ENCODE peak calls at places on chromosomes 1 and 21, in seven cellular contexts. F is transverse colon, U is stomach, Y is sigmoid colon, A is GM23338, H is suprapubic skin, R is Panc1. S is an unnamed sample.

GRCh38 chr1:145999321-146000024 is 3.1 kb upstream of the TXNIP start:
- DNase-seq in F (peak), A (no peak), R (no peak), Y (peak), H (peak), U (peak), S (no peak)

GRCh38 chr1:59107516-59107915 is 189.4 kb upstream of the FGGY start:
- DNase-seq in H (peak), A (no peak), F (no peak), R (no peak), Y (peak), U (peak), S (no peak)

GRCh38 chr1:6701437-6702153 is at the start of gene DNAJC11:
- DNase-seq in F (peak), U (peak), A (peak), R (peak), Y (peak), H (peak), S (peak)

GRCh38 chr1:227545361-227545760 is 18.0 kb upstream of the ZNF678 start:
- DNase-seq in A (no peak), H (no peak), Y (no peak), F (no peak), U (no peak), R (no peak), S (no peak)

GRCh38 chr1:169120066-169120465 is 13.6 kb downstream of the ATP1B1 start:
- DNase-seq in R (no peak), F (no peak), U (no peak), H (no peak), A (no peak), Y (no peak), S (no peak)

GRCh38 chr1:14994841-14995437 is 158.6 kb upstream of the TMEM51 start:
- DNase-seq in F (no peak), Y (no peak), R (no peak), U (no peak), A (no peak), H (no peak), S (no peak)

GRCh38 chr21:17679002-17679600 is 66.4 kb upstream of the BTG3 start:
- DNase-seq in R (peak), Y (no peak), U (no peak), F (no peak), A (peak), H (no peak), S (no peak)

GRCh38 chr1:91529856-91530255 is 29.2 kb downstream of the CDC7 start:
- DNase-seq in R (peak), F (no peak), H (no peak), Y (no peak), U (no peak), A (no peak), S (no peak)

GRCh38 chr1:1068374-1069060 is 5.6 kb downstream of the RNF223 start:
- DNase-seq in F (peak), A (peak), U (peak), H (no peak), R (no peak), Y (no peak), S (no peak)

GRCh38 chr1:86429830-86430229 is 5.9 kb downstream of the CLCA2 start:
- DNase-seq in H (no peak), Y (peak), F (no peak), R (peak), A (no peak), U (no peak), S (no peak)

GRCh38 chr1:192747942-192748341 is 60.9 kb upstream of the RGS2 start:
- DNase-seq in H (no peak), R (no peak), A (no peak), Y (no peak), F (no peak), U (no peak), S (no peak)

GRCh38 chr21:42734323-42734971 is 81.0 kb downstream of the PDE9A start:
- DNase-seq in A (no peak), Y (peak), F (peak), R (no peak), H (no peak), U (no peak), S (no peak)

GRCh38 chr1:241990040-241990439 is 8.9 kb downstream of the MAP1LC3C start:
- DNase-seq in Y (peak), R (no peak), H (peak), U (peak), F (peak), A (peak), S (no peak)

GRCh38 chr21:33411949-33412430 is 8.8 kb downstream of the IFNGR2 start:
- DNase-seq in H (no peak), Y (no peak), A (no peak), U (peak), F (peak), R (no peak), S (no peak)

GRCh38 chr1:7011826-7012225 is 226.6 kb downstream of the CAMTA1 start:
- DNase-seq in F (no peak), H (no peak), R (no peak), Y (no peak), A (no peak), U (no peak), S (no peak)

GRCh38 chr1:23590058-23590783 is 30.9 kb upstream of the ID3 start:
- DNase-seq in F (no peak), H (no peak), A (no peak), U (no peak), Y (no peak), R (no peak), S (no peak)

GRCh38 chr1:67171978-67172377 is 5.7 kb downstream of the IL23R start:
- DNase-seq in A (no peak), H (no peak), Y (no peak), R (no peak), F (no peak), U (no peak), S (no peak)

GRCh38 chr1:66532798-66533783 is 862 bp upstream of the SGIP1 start:
- DNase-seq in Y (peak), F (no peak), U (no peak), A (peak), R (no peak), H (no peak), S (no peak)

GRCh38 chr1:201295346-201295745 is 12.0 kb downstream of the PKP1 start:
- DNase-seq in H (no peak), R (no peak), A (no peak), U (no peak), Y (no peak), F (no peak), S (no peak)

GRCh38 chr1:244826712-244827111 is 8.7 kb upstream of the COX20 start:
- DNase-seq in F (no peak), U (no peak), Y (no peak), R (no peak), H (no peak), A (no peak), S (no peak)

GRCh38 chr1:108524676-108525075 is 35.2 kb upstream of the EEIG2 start:
- DNase-seq in H (no peak), U (no peak), A (no peak), R (no peak), F (no peak), Y (no peak), S (no peak)

GRCh38 chr1:244920911-244921310 is 56.6 kb upstream of the HNRNPU start:
- DNase-seq in H (no peak), Y (no peak), F (no peak), R (no peak), A (no peak), U (no peak), S (no peak)

GRCh38 chr1:165403835-165404482 is 41.0 kb downstream of the RXRG start:
- DNase-seq in F (no peak), H (no peak), R (no peak), A (peak), U (peak), Y (no peak), S (no peak)

GRCh38 chr1:161121838-161122237 is 3.9 kb downstream of the NIT1 start:
- DNase-seq in H (no peak), U (no peak), A (no peak), R (no peak), F (no peak), Y (no peak), S (no peak)

GRCh38 chr1:91889717-91890459 is 3.9 kb upstream of the TGFBR3 start:
- DNase-seq in R (no peak), H (no peak), U (no peak), Y (no peak), A (no peak), F (no peak), S (no peak)

GRCh38 chr1:171961861-171962260 is 120.6 kb downstream of the DNM3 start:
- DNase-seq in Y (no peak), U (no peak), R (no peak), H (no peak), A (no peak), F (no peak), S (no peak)

GRCh38 chr1:113040718-113041412 is 32.1 kb upstream of the LRIG2 start:
- DNase-seq in Y (no peak), A (no peak), H (no peak), U (no peak), F (no peak), R (no peak), S (no peak)

DNA sequence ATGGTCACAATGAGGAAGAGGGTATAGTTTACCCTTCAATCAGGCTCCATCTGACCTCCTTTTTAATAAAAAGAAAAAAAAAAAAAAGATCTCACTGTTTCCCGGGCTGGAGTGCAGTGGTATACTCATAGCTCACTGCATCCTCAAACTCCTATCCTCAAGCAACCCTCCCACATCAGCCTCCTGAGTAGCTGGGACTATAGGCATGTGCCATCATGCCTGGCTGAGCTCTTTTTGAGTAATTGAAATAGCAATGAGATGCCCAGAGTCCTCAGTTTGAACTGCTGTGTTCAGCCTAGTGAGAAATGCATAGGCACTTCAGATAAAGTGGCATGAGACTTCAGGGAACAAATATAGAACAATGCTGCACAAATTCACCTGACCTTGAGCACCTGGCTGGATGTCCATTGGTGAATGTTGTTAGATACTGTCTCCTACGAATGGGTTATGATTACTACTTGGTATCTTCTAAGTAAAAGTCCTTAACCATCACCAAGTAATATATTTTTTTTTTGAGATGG is 67.6 kb downstream of the NR5A2 start:
- DNase-seq in A (no peak), R (no peak), Y (no peak), U (no peak), F (no peak), H (no peak), S (no peak)
- TF ChIP-seq POLR2AphosphoS5 in A (no peak), R (no peak), Y (no peak), U (no peak), F (no peak), H (no peak), S (no peak)

GRCh38 chr1:37016121-37016520 is 18.2 kb downstream of the GRIK3 start:
- DNase-seq in A (no peak), Y (no peak), H (no peak), R (no peak), F (no peak), U (no peak), S (no peak)

GRCh38 chr1:37017737-37018136 is 16.6 kb downstream of the GRIK3 start:
- DNase-seq in H (no peak), U (no peak), R (no peak), Y (no peak), A (peak), F (no peak), S (no peak)

GRCh38 chr1:37015713-37016112 is 18.6 kb downstream of the GRIK3 start:
- DNase-seq in R (no peak), Y (no peak), A (no peak), U (no peak), H (no peak), F (no peak), S (no peak)

GRCh38 chr1:37020653-37021277 is 13.6 kb downstream of the GRIK3 start:
- DNase-seq in Y (no peak), R (no peak), A (peak), U (no peak), F (no peak), H (no peak), S (no peak)
- TF ChIP-seq CTCF in Y (no peak), R (no peak), A (peak), U (no peak), F (no peak), H (no peak), S (no peak)

DNA sequence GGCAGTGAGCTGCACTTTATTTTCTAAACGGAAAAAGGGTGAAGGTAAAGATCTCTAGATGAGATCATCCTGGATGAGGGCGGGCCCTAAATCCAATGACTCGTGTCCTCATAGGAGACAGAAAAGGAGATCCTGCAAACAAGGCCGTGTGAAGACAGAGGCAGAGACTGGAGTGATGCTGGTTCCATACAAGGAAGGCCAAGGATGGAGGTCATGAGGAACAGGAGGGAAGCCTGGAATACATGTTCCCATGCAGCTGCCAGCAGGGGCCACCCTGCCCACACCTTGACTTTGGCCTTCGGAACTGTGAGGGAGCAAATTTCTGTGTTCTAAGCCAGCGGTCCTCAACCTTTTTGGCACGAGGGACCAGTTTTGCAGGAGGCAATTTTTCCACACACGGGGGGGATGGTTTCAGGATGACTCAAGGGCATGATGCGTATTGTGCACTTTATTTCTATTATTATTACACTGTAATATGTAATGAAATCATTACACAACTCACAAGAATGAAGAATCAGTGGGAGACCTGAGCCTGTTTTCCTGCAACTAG is 94.3 kb downstream of the PSMG1 start:
- DNase-seq in U (no peak), Y (no peak), H (no peak), R (no peak), F (no peak), A (no peak), S (peak)
- TF ChIP-seq POLR2AphosphoS5 in U (no peak), Y (no peak), H (no peak), R (no peak), F (no peak), A (no peak), S (no peak)

DNA sequence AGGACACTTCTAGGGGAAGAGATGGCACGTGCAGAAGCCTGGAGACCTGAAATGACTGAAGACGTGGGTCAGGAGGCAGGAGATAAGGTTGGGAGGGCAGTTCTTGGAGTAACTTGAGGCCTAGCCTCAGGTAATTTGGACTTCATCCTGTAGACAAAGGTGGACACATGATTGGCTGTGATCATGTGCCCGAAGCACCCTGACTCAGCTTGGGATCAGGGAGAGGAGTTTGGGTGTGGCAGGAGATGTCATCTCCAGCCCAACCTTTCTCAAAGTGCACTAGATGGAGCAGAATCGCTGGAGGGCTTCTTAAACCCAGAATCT is 1.5 kb downstream of the SLC66A1 start:
- DNase-seq in U (no peak), R (no peak), F (no peak), H (no peak), Y (no peak), A (no peak), S (no peak)
- TF ChIP-seq CTCF in U (no peak), R (no peak), F (no peak), H (no peak), Y (no peak), A (no peak), S (no peak)